ENCODE peak calls at places on chromosome 9, in eight cellular contexts. One of them, this sample, is unnamed.

GRCh38 chr9:83056180-83056579 is 6.8 kb downstream of the RASEF start:
- DNase-seq in PC-3: peak; percentile 37
- DNase-seq in HCT116: no peak
- DNase-seq in OCI-LY7: no peak
- DNase-seq in MM.1S: no peak
- DNase-seq in GM23338: no peak
- DNase-seq in hepatocyte: peak; percentile 29
- DNase-seq in neural progenitor cell: no peak
- DNase-seq in this sample: no peak

GRCh38 chr9:116099821-116100220 is 53.8 kb upstream of the PAPPA start:
- DNase-seq in PC-3: no peak
- DNase-seq in neural progenitor cell: no peak
- DNase-seq in hepatocyte: no peak
- DNase-seq in HCT116: no peak
- DNase-seq in MM.1S: no peak
- DNase-seq in GM23338: no peak
- DNase-seq in OCI-LY7: no peak
- DNase-seq in this sample: peak; percentile 36

GRCh38 chr9:112115955-112116354 is 59.1 kb downstream of the SUSD1 start:
- DNase-seq in hepatocyte: no peak
- DNase-seq in HCT116: no peak
- DNase-seq in PC-3: no peak
- DNase-seq in OCI-LY7: no peak
- DNase-seq in GM23338: no peak
- DNase-seq in neural progenitor cell: no peak
- DNase-seq in MM.1S: peak; percentile 45
- DNase-seq in this sample: peak; percentile 19

GRCh38 chr9:96294146-96294545 is 7.8 kb downstream of the HSD17B3 start:
- DNase-seq in OCI-LY7: no peak
- DNase-seq in neural progenitor cell: no peak
- DNase-seq in PC-3: no peak
- DNase-seq in GM23338: no peak
- DNase-seq in HCT116: no peak
- DNase-seq in MM.1S: no peak
- DNase-seq in hepatocyte: no peak
- DNase-seq in this sample: no peak

GRCh38 chr9:108219664-108220063 is 636.1 kb downstream of the ACTL7B start:
- DNase-seq in OCI-LY7: no peak
- DNase-seq in GM23338: no peak
- DNase-seq in hepatocyte: no peak
- DNase-seq in MM.1S: no peak
- DNase-seq in HCT116: no peak
- DNase-seq in PC-3: no peak
- DNase-seq in neural progenitor cell: no peak
- DNase-seq in this sample: no peak

GRCh38 chr9:114419796-114420195 is 32.0 kb upstream of the AKNA start:
- DNase-seq in PC-3: no peak
- DNase-seq in hepatocyte: no peak
- DNase-seq in HCT116: no peak
- DNase-seq in neural progenitor cell: no peak
- DNase-seq in GM23338: no peak
- DNase-seq in MM.1S: no peak
- DNase-seq in OCI-LY7: no peak
- DNase-seq in this sample: no peak

GRCh38 chr9:4313144-4313543 is 13.3 kb upstream of the GLIS3 start:
- DNase-seq in OCI-LY7: no peak
- DNase-seq in neural progenitor cell: no peak
- DNase-seq in MM.1S: no peak
- DNase-seq in HCT116: no peak
- DNase-seq in hepatocyte: no peak
- DNase-seq in GM23338: no peak
- DNase-seq in PC-3: no peak
- DNase-seq in this sample: no peak

GRCh38 chr9:35910613-35911488 is 1.6 kb downstream of the SPAAR start:
- DNase-seq in MM.1S: peak; percentile 89
- DNase-seq in neural progenitor cell: peak; percentile 46
- DNase-seq in GM23338: peak; percentile 65
- DNase-seq in PC-3: peak; percentile 78
- DNase-seq in HCT116: peak; percentile 66
- DNase-seq in hepatocyte: peak; percentile 44
- DNase-seq in OCI-LY7: peak; percentile 67
- DNase-seq in this sample: peak; percentile 68

GRCh38 chr9:72680593-72681317 is 159.3 kb downstream of the TMC1 start:
- DNase-seq in MM.1S: no peak
- DNase-seq in OCI-LY7: no peak
- DNase-seq in neural progenitor cell: peak; percentile 64
- DNase-seq in hepatocyte: no peak
- DNase-seq in HCT116: no peak
- DNase-seq in GM23338: peak; percentile 98
- DNase-seq in PC-3: no peak
- DNase-seq in this sample: no peak

GRCh38 chr9:2290382-2290781 is 275.2 kb downstream of the SMARCA2 start:
- DNase-seq in neural progenitor cell: no peak
- DNase-seq in hepatocyte: no peak
- DNase-seq in HCT116: no peak
- DNase-seq in GM23338: no peak
- DNase-seq in MM.1S: no peak
- DNase-seq in OCI-LY7: no peak
- DNase-seq in PC-3: no peak
- DNase-seq in this sample: no peak

GRCh38 chr9:7169717-7170348 is 412.1 kb downstream of the KDM4C start:
- DNase-seq in hepatocyte: no peak
- DNase-seq in GM23338: no peak
- DNase-seq in PC-3: no peak
- DNase-seq in OCI-LY7: no peak
- DNase-seq in HCT116: no peak
- DNase-seq in neural progenitor cell: no peak
- DNase-seq in MM.1S: no peak
- DNase-seq in this sample: peak; percentile 54

GRCh38 chr9:26746357-26747072 is 146.1 kb downstream of the CAAP1 start:
- DNase-seq in neural progenitor cell: no peak
- DNase-seq in MM.1S: peak; percentile 70
- DNase-seq in OCI-LY7: no peak
- DNase-seq in HCT116: peak; percentile 41
- DNase-seq in GM23338: peak; percentile 89
- DNase-seq in PC-3: peak; percentile 79
- DNase-seq in hepatocyte: peak; percentile 61
- DNase-seq in this sample: peak; percentile 28

GRCh38 chr9:107976767-107977166 is 487.2 kb upstream of the KLF4 start:
- DNase-seq in OCI-LY7: no peak
- DNase-seq in PC-3: no peak
- DNase-seq in hepatocyte: no peak
- DNase-seq in neural progenitor cell: no peak
- DNase-seq in HCT116: no peak
- DNase-seq in MM.1S: no peak
- DNase-seq in GM23338: no peak
- DNase-seq in this sample: peak; percentile 60

GRCh38 chr9:34664281-34665108 is 2.0 kb upstream of the CCL27 start:
- DNase-seq in neural progenitor cell: peak; percentile 86
- DNase-seq in PC-3: peak; percentile 65
- DNase-seq in GM23338: peak; percentile 93
- DNase-seq in hepatocyte: peak; percentile 87
- DNase-seq in MM.1S: peak; percentile 84
- DNase-seq in OCI-LY7: peak; percentile 77
- DNase-seq in HCT116: peak; percentile 75
- DNase-seq in this sample: peak; percentile 90

GRCh38 chr9:124292696-124293593 is 35.2 kb downstream of the NEK6 start:
- DNase-seq in PC-3: no peak
- DNase-seq in hepatocyte: no peak
- DNase-seq in HCT116: no peak
- DNase-seq in GM23338: no peak
- DNase-seq in OCI-LY7: no peak
- DNase-seq in neural progenitor cell: no peak
- DNase-seq in MM.1S: no peak
- DNase-seq in this sample: no peak

GRCh38 chr9:91421022-91421765 is 2.4 kb downstream of the NFIL3 start:
- DNase-seq in OCI-LY7: no peak
- DNase-seq in hepatocyte: peak; percentile 78
- DNase-seq in GM23338: peak; percentile 65
- DNase-seq in MM.1S: peak; percentile 43
- DNase-seq in HCT116: no peak
- DNase-seq in neural progenitor cell: peak; percentile 80
- DNase-seq in PC-3: no peak
- DNase-seq in this sample: peak; percentile 66

GRCh38 chr9:108903437-108904103 is 30.4 kb downstream of the ELP1 start:
- DNase-seq in MM.1S: no peak
- DNase-seq in HCT116: no peak
- DNase-seq in PC-3: peak; percentile 27
- DNase-seq in hepatocyte: no peak
- DNase-seq in GM23338: no peak
- DNase-seq in neural progenitor cell: no peak
- DNase-seq in OCI-LY7: no peak
- DNase-seq in this sample: no peak

GRCh38 chr9:103803245-103803644 is 290.9 kb upstream of the SMC2 start:
- DNase-seq in OCI-LY7: no peak
- DNase-seq in GM23338: no peak
- DNase-seq in MM.1S: no peak
- DNase-seq in PC-3: no peak
- DNase-seq in neural progenitor cell: no peak
- DNase-seq in hepatocyte: no peak
- DNase-seq in HCT116: no peak
- DNase-seq in this sample: no peak

GRCh38 chr9:112341741-112342140 is 8.3 kb upstream of the PTBP3 start:
- DNase-seq in HCT116: no peak
- DNase-seq in neural progenitor cell: no peak
- DNase-seq in PC-3: peak; percentile 54
- DNase-seq in hepatocyte: no peak
- DNase-seq in MM.1S: no peak
- DNase-seq in OCI-LY7: no peak
- DNase-seq in GM23338: peak; percentile 41
- DNase-seq in this sample: peak; percentile 55

GRCh38 chr9:38026021-38026809 is 42.8 kb downstream of the SHB start:
- DNase-seq in OCI-LY7: no peak
- DNase-seq in hepatocyte: peak; percentile 75
- DNase-seq in GM23338: peak; percentile 70
- DNase-seq in MM.1S: no peak
- DNase-seq in neural progenitor cell: no peak
- DNase-seq in PC-3: peak; percentile 82
- DNase-seq in HCT116: no peak
- DNase-seq in this sample: peak; percentile 95

GRCh38 chr9:10268500-10269485 is 344.0 kb downstream of the PTPRD start:
- DNase-seq in hepatocyte: peak; percentile 62
- DNase-seq in PC-3: peak; percentile 26
- DNase-seq in MM.1S: peak; percentile 37
- DNase-seq in HCT116: no peak
- DNase-seq in OCI-LY7: peak; percentile 50
- DNase-seq in neural progenitor cell: peak; percentile 72
- DNase-seq in GM23338: peak; percentile 73
- DNase-seq in this sample: peak; percentile 12

DNA sequence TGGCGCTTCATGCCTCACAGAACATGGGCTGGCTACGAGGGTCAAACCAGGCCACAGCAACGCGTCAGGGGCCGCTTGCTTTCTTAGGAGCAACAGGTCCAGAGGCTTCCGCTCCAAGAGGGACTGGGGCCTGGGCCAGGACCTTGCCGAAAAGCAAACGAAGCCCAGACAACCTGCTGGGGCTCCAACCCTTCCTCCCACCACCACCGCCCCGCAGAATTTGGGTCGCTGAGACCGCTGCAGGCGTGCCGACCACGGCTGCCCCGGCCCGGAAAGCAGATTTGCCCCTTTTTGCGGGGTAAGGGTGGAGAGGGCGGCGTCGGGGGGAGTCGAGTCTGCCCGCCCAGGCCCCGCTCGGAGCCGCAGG is 9.9 kb upstream of the GRIN1 start:
- DNase-seq in hepatocyte: no peak
- DNase-seq in GM23338: peak; percentile 57
- DNase-seq in neural progenitor cell: peak; percentile 46
- DNase-seq in OCI-LY7: no peak
- DNase-seq in MM.1S: no peak
- DNase-seq in PC-3: no peak
- DNase-seq in HCT116: no peak
- DNase-seq in this sample: peak; percentile 63
- H2AFZ ChIP-seq in hepatocyte: peak overlapping the region; percentile 46
- H2AFZ ChIP-seq in GM23338: peak overlapping the region; percentile 90
- H2AFZ ChIP-seq in neural progenitor cell: peak overlapping the region; percentile 75
- H2AFZ ChIP-seq in OCI-LY7: peak overlapping the region; percentile 31
- H2AFZ ChIP-seq in MM.1S: peak overlapping the region; percentile 80
- H2AFZ ChIP-seq in PC-3: peak overlapping the region; percentile 84
- H2AFZ ChIP-seq in HCT116: no peak overlapping the region
- H2AFZ ChIP-seq in this sample: peak overlapping the region; percentile 87

GRCh38 chr9:130265431-130266235 is at the start of gene HMCN2:
- DNase-seq in HCT116: no peak
- DNase-seq in OCI-LY7: no peak
- DNase-seq in neural progenitor cell: peak; percentile 73
- DNase-seq in PC-3: no peak
- DNase-seq in MM.1S: no peak
- DNase-seq in GM23338: peak; percentile 79
- DNase-seq in hepatocyte: peak; percentile 66
- DNase-seq in this sample: peak; percentile 30
- H3K27ac ChIP-seq in HCT116: no peak within 1 kb of the TSS
- H3K27ac ChIP-seq in OCI-LY7: no peak within 1 kb of the TSS
- H3K27ac ChIP-seq in neural progenitor cell: no peak within 1 kb of the TSS
- H3K27ac ChIP-seq in PC-3: no peak within 1 kb of the TSS
- H3K27ac ChIP-seq in MM.1S: no peak within 1 kb of the TSS
- H3K27ac ChIP-seq in GM23338: no peak within 1 kb of the TSS
- H3K27ac ChIP-seq in hepatocyte: no peak within 1 kb of the TSS
- H3K27ac ChIP-seq in this sample: no peak within 1 kb of the TSS

DNA sequence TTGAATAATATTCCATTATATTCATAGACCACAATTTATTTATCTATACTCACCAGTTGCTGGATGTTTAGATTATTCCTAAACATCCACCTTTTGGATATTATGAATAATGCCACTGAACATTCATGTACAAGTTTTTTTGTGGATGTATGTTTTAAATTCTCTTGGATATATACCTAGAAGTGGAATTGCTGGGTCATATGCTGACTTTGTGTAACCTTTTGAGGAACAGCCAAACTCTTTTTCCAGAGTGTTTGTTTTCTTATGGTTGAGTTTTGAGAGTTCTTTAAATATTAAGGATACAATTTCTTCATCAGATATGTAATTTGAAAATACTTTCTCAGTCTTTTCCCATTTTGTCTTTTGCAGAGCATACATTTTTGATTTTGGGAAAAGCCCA is 2.7 kb downstream of the VPS13A start:
- DNase-seq in OCI-LY7: no peak
- DNase-seq in hepatocyte: no peak
- DNase-seq in neural progenitor cell: no peak
- DNase-seq in MM.1S: no peak
- DNase-seq in HCT116: no peak
- DNase-seq in GM23338: no peak
- DNase-seq in PC-3: no peak
- DNase-seq in this sample: no peak
- TF ChIP-seq EZH2phosphoT487 in OCI-LY7: no peak
- TF ChIP-seq EZH2phosphoT487 in hepatocyte: no peak
- TF ChIP-seq EZH2phosphoT487 in neural progenitor cell: no peak
- TF ChIP-seq EZH2phosphoT487 in MM.1S: no peak
- TF ChIP-seq EZH2phosphoT487 in HCT116: no peak
- TF ChIP-seq EZH2phosphoT487 in GM23338: no peak
- TF ChIP-seq EZH2phosphoT487 in PC-3: no peak
- TF ChIP-seq EZH2phosphoT487 in this sample: no peak

DNA sequence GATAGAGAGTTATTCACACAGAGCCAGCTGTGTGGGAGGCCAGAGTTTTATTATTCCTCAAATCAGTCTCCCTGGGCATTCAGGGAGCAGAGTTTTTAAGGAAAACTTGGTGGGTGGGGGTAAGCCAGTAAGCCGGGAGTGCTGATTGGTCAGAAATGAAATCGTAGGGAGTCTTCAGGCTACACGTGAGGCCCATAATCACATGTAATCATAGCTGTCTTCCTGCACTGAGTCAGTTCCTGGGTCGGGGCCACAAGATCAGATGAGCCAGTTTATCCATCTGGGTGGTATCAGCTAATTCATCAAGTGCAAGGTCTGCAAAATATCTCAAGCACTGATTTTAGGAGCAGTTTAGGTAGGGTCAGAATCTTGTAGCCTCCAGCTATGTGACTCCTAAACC is 10.8 kb upstream of the TTC39B start:
- DNase-seq in neural progenitor cell: no peak
- DNase-seq in GM23338: no peak
- DNase-seq in MM.1S: no peak
- DNase-seq in HCT116: no peak
- DNase-seq in OCI-LY7: no peak
- DNase-seq in PC-3: peak; percentile 7
- DNase-seq in hepatocyte: no peak
- DNase-seq in this sample: peak; percentile 53
- H2AFZ ChIP-seq in neural progenitor cell: no peak overlapping the region
- H2AFZ ChIP-seq in GM23338: peak overlapping the region; percentile 63
- H2AFZ ChIP-seq in MM.1S: no peak overlapping the region
- H2AFZ ChIP-seq in HCT116: no peak overlapping the region
- H2AFZ ChIP-seq in OCI-LY7: no peak overlapping the region
- H2AFZ ChIP-seq in PC-3: no peak overlapping the region
- H2AFZ ChIP-seq in hepatocyte: no peak overlapping the region
- H2AFZ ChIP-seq in this sample: no peak overlapping the region